ENCODE peak calls at places on chromosomes 11 and 22, in six cellular contexts. Z is mucosa of gallbladder, H is Right ventricle myocardium inferior, M is prostate gland, N is heart left ventricle, P is cardiac fibroblast. K is an unnamed sample.

GRCh38 chr11:48272551-48273080 is 9.0 kb downstream of the OR4X1 start:
- DNase-seq in M (no peak), H (no peak), P (no peak), N (no peak), Z (no peak), K (no peak)

GRCh38 chr11:13289081-13289480 is 11.5 kb downstream of the BMAL1 start:
- DNase-seq in M (no peak), P (peak), N (no peak), Z (no peak), H (no peak), K (no peak)

GRCh38 chr11:89625171-89625570 is 84.9 kb upstream of the TRIM77 start:
- DNase-seq in H (no peak), P (no peak), N (no peak), Z (no peak), M (no peak), K (no peak)

GRCh38 chr11:62974848-62975522 is 9.8 kb downstream of the SLC22A6 start:
- DNase-seq in Z (peak), P (peak), N (peak), M (peak), H (peak), K (no peak)

GRCh38 chr11:58912124-58912523 is 27.2 kb upstream of the GLYATL1 start:
- DNase-seq in Z (no peak), P (no peak), N (no peak), M (no peak), H (no peak), K (no peak)

GRCh38 chr22:37043828-37044538 is 7.6 kb upstream of the KCTD17 start:
- DNase-seq in M (peak), P (peak), H (peak), N (peak), Z (peak), K (no peak)

GRCh38 chr11:75639752-75640151 is 29.1 kb downstream of the MAP6 start:
- DNase-seq in P (peak), Z (peak), M (peak), H (peak), N (peak), K (peak)

GRCh38 chr11:19905280-19905853 is 192.7 kb downstream of the NAV2 start:
- DNase-seq in H (no peak), Z (no peak), P (peak), N (no peak), M (no peak), K (no peak)

GRCh38 chr11:121451982-121452608 is at the start of gene SORL1:
- DNase-seq in M (peak), N (peak), P (peak), H (peak), Z (peak), K (peak)

GRCh38 chr11:123704341-123704740 is 37.1 kb downstream of the ZNF202 start:
- DNase-seq in Z (no peak), P (no peak), M (no peak), N (no peak), H (no peak), K (no peak)

GRCh38 chr11:104422320-104422944 is 258.5 kb upstream of the PDGFD start:
- DNase-seq in Z (no peak), H (peak), P (no peak), N (peak), M (no peak), K (no peak)

K was measured in uterus.